ENCODE peak calls at places on chromosomes 2 and 18, in eight cellular contexts. A is AG04450; J is caudate nucleus; R is fibroblast of mammary gland; D is B cell; K is CD4-positive, alpha-beta T cell; G is activated T-cell treated with anti-CD3 and anti-CD28 coated beads for 48 hours; X is GM12891. Y is an unnamed sample.

GRCh38 chr2:18987592-18988073 is 370.8 kb downstream of the OSR1 start:
- DNase-seq in G (no peak), A (peak), K (no peak), R (peak), D (no peak), J (peak), X (no peak), Y (no peak)

GRCh38 chr2:227856697-227857096 is 14.7 kb upstream of the DAW1 start:
- DNase-seq in A (no peak), J (no peak), X (no peak), G (no peak), R (peak), D (no peak), K (no peak), Y (no peak)

GRCh38 chr18:76213996-76214395 is 281.0 kb downstream of the ZNF516 start:
- DNase-seq in A (no peak), D (no peak), J (no peak), K (no peak), R (no peak), X (no peak), G (no peak), Y (no peak)

GRCh38 chr18:48547456-48548403 is 8.9 kb downstream of the CTIF start:
- DNase-seq in R (peak), G (no peak), D (no peak), X (no peak), K (no peak), J (no peak), A (no peak), Y (no peak)

GRCh38 chr2:94874277-94874997 is 3.2 kb downstream of the TEKT4 start:
- DNase-seq in D (no peak), X (peak), J (no peak), A (no peak), R (peak), K (peak), G (peak), Y (peak)

GRCh38 chr2:22282902-22283301 is 1102.1 kb upstream of the KLHL29 start:
- DNase-seq in R (no peak), D (no peak), K (no peak), A (no peak), J (no peak), X (no peak), G (no peak), Y (no peak)

GRCh38 chr2:239856620-239857285 is 168.4 kb downstream of the NDUFA10 start:
- DNase-seq in X (no peak), A (no peak), K (no peak), G (no peak), J (no peak), R (no peak), D (no peak), Y (no peak)

GRCh38 chr2:24026233-24026632 is 16.3 kb downstream of the MFSD2B start:
- DNase-seq in K (no peak), G (no peak), R (no peak), D (no peak), J (no peak), A (no peak), X (no peak), Y (no peak)

GRCh38 chr2:201971516-201972228 is 62.0 kb upstream of the FZD7 start:
- DNase-seq in D (no peak), A (no peak), J (no peak), K (no peak), R (peak), X (no peak), G (no peak), Y (no peak)

GRCh38 chr2:50979495-50979894 is 52.4 kb downstream of the NRXN1 start:
- DNase-seq in D (no peak), R (no peak), G (no peak), A (no peak), K (no peak), J (no peak), X (no peak), Y (no peak)

GRCh38 chr2:206853880-206854279 is 85.4 kb upstream of the CPO start:
- DNase-seq in G (no peak), A (no peak), K (no peak), X (no peak), D (no peak), R (no peak), J (no peak), Y (no peak)

GRCh38 chr2:105323117-105323516 is 6.4 kb downstream of the TGFBRAP1 start:
- DNase-seq in X (no peak), A (no peak), K (no peak), G (no peak), R (no peak), D (no peak), J (no peak), Y (no peak)

GRCh38 chr18:35933982-35934381 is 38.5 kb upstream of the RMP24 start:
- DNase-seq in X (no peak), G (no peak), D (no peak), K (no peak), R (no peak), J (no peak), A (no peak), Y (no peak)

GRCh38 chr2:88081924-88082609 is 14.4 kb downstream of the SMYD1 start:
- DNase-seq in D (no peak), R (no peak), J (no peak), G (no peak), A (no peak), X (no peak), K (no peak), Y (no peak)